ENCODE peak calls at places on chromosomes 11 and 22, in seven cellular contexts. Q is breast epithelium, L is stomach, S is Peyer's patch, N is uterus, T is HCT116, J is A549. O is an unnamed sample.

GRCh38 chr11:128222245-128222959 is 365.0 kb downstream of the ETS1 start:
- DNase-seq in S (no peak), T (no peak), J (no peak), N (no peak), Q (no peak), L (no peak), O (no peak)

GRCh38 chr11:132686827-132687370 is 845.4 kb downstream of the OPCML start:
- DNase-seq in Q (no peak), S (no peak), J (no peak), L (no peak), T (no peak), N (no peak), O (no peak)

GRCh38 chr22:36486619-36487384 is 5.4 kb upstream of the TXN2 start:
- DNase-seq in S (no peak), J (no peak), Q (no peak), L (peak), T (no peak), N (no peak), O (no peak)

GRCh38 chr22:36953239-36954080 is 40.0 kb downstream of the CSF2RB start:
- DNase-seq in J (no peak), N (no peak), L (no peak), Q (no peak), T (no peak), S (no peak), O (no peak)

GRCh38 chr11:2772544-2773031 is 72.8 kb upstream of the KCNQ1OT1 start:
- DNase-seq in S (peak), N (no peak), Q (no peak), L (peak), T (peak), J (no peak), O (peak)

GRCh38 chr11:34358666-34359547 is 1.1 kb upstream of the ABTB2 start:
- DNase-seq in T (peak), L (peak), S (peak), Q (no peak), J (peak), N (peak), O (peak)

GRCh38 chr11:63572026-63572688 is 9.0 kb upstream of the PLAAT2 start:
- DNase-seq in J (no peak), L (no peak), Q (no peak), N (no peak), S (no peak), T (no peak), O (no peak)

GRCh38 chr11:125062196-125062930 is 742 bp upstream of the SLC37A2 start:
- DNase-seq in L (peak), N (no peak), S (no peak), Q (no peak), J (no peak), T (no peak), O (no peak)

GRCh38 chr11:91749231-91749630 is 475.4 kb upstream of the FAT3 start:
- DNase-seq in T (no peak), J (no peak), Q (no peak), L (no peak), S (no peak), N (no peak), O (no peak)

GRCh38 chr11:67731583-67731982 is 57.2 kb upstream of the ALDH3B2 start:
- DNase-seq in N (no peak), T (no peak), S (no peak), J (peak), Q (no peak), L (no peak), O (no peak)

GRCh38 chr22:20524004-20524481 is 16.6 kb downstream of the MED15 start:
- DNase-seq in Q (no peak), S (no peak), N (no peak), L (no peak), T (no peak), J (no peak), O (no peak)

GRCh38 chr11:22441831-22442230 is 103.7 kb downstream of the SLC17A6 start:
- DNase-seq in L (no peak), S (no peak), Q (no peak), N (no peak), T (no peak), J (no peak), O (no peak)

GRCh38 chr11:76523147-76523546 is 78.3 kb downstream of the EMSY start:
- DNase-seq in N (no peak), L (no peak), J (no peak), Q (no peak), T (no peak), S (no peak), O (no peak)

DNA sequence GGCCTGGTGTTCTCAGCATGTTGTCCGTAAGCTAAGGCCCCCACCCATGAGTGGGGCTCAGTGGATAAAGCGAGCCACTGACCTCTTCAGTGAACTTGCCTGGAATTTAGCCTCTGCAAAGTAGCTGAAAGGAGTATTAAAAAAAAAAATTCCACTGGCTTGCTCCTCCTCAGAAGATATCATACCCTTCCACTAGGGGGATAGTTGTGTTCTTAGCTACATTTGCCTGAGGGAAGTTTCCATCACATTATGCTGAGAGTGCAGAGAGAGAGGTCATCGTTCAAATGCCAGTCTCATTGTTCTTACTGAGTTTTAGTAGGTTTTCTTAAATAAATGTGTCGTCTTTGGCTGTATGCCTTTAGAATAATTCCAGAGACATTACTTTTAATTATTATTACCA is 879.7 kb downstream of the JRKL start:
- DNase-seq in N (no peak), Q (no peak), S (no peak), J (no peak), T (no peak), L (no peak), O (no peak)
- TF ChIP-seq CTCF in N (no peak), Q (no peak), S (no peak), J (no peak), T (peak), L (no peak), O (no peak)

DNA sequence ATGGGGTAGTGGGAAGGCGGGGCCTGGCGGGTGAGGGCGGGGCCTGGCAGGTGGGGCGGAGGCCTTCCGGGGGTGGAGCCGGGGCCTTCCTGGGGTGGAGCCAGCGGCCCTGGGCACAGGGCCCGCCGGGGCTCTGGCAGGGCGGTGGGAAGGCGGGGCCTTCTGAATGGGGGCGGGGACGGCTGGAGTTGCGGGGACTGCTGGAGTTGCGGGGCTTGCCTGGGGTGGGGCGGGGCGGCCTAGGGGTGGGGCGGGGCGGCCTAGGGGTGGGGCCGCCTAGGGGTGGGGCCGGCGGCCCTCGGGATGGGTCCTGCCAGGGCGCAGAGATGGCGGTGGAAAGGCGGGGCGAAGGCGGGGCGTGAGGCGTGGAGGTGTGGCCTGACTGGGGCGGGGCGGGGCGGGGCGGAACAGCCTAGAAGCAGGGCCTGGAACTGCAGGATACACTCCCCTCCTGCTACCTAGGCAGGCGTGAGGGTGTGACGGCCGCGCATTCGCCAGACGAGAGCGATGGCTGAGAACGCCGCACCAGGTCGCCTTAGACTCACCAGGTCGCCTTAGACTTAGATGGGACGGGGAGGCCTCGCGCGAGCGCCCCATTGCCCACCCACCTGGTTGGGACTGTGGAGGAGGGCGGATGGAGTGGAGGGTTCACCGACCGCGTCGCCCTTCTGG is 19.3 kb downstream of the RRP7A start:
- DNase-seq in N (peak), J (peak), L (peak), T (peak), Q (peak), S (peak), O (peak)
- TF ChIP-seq POLR2A in N (no peak), J (peak), L (no peak), T (no peak), Q (no peak), S (peak), O (no peak)

GRCh38 chr22:11616811-11617210 is 3911.2 kb upstream of the OR11H1 start:
- DNase-seq in T (no peak), L (no peak), S (no peak), Q (no peak), N (no peak), J (no peak), O (no peak)
- H3K4me3 ChIP-seq in T (no peak), L (no peak), S (no peak), Q (no peak), N (no peak), J (no peak), O (no peak)

DNA sequence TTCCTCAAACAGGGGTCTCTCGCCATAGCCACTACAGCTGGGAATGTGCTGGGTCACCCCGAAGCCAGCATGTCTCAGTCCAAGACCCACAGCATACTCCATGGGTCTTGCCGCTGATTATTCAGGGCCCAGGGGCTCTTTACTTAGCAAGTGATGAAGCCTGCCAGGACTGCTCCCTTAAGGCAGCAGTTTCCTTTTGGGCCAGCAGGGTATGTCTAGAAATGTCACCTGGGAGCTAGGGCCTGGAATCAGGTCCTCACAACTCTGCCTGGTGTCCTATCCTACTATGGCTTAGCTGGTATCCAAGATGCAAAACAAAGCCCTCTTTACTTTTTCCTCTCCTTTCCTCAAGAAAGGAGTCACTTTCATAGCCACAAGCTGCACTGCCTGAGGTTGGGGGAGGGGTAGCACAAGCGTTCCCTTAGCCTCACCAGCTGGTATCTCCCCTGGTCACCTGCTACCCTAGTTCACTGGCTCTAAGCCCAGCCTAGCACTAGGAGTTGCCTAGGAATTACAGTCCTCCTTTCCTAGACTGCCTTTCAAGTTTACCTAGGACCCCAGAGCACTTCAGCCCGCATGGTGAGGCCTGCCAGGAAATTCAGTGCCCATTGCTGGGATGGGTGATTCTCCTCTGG is 22.6 kb upstream of the NCR3LG1 start:
- DNase-seq in J (no peak), S (no peak), L (peak), T (no peak), Q (no peak), N (no peak), O (no peak)
- TF ChIP-seq CTCF in J (no peak), S (no peak), L (no peak), T (peak), Q (no peak), N (no peak), O (no peak)

DNA sequence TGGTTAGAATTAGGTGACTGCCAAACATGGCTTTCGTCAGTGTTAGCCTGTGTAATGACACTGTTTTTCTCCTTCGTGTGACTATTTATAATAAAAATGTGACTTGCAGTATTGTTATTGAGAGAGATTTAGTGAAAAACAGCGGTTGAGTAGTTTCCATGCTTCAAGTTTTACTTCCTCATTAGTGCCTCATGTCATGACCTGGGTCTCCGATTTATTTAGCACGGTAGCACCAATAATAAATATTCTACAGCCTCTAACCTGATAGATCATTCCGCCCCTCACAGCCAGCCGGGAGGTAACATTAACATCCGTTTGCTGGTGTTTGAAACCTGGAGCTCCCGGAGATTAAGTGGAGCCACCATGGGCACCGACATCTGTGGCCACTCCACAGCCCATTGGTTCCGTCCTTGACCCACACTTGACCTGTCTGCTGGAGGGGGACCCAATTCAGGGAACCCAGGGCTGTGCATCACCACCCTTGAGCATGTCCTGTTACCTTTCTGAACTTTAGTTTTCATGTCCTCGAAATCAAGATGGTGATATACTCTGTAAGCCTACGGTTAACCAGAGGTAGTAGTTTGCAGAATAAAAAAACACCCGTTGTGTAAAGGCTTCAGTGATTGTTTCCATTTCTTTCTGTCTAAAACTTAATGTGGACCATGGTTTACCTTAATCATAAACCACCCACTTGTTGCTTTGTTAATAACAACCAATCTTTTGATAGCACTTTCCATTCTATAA is 104.1 kb downstream of the ATXN10 start:
- DNase-seq in J (no peak), T (no peak), Q (no peak), N (no peak), S (no peak), L (no peak), O (no peak)
- TF ChIP-seq POLR2A in J (no peak), T (no peak), Q (no peak), N (no peak), S (no peak), L (no peak), O (no peak)

GRCh38 chr11:131005829-131006228 is 89.5 kb upstream of the SNX19 start:
- DNase-seq in L (no peak), T (no peak), S (no peak), N (no peak), J (no peak), Q (no peak), O (no peak)

GRCh38 chr11:130999992-131000770 is 83.9 kb upstream of the SNX19 start:
- DNase-seq in T (peak), J (peak), S (no peak), L (no peak), N (no peak), Q (no peak), O (no peak)

GRCh38 chr11:130999086-130999485 is 82.8 kb upstream of the SNX19 start:
- DNase-seq in N (no peak), Q (no peak), T (no peak), S (no peak), J (no peak), L (no peak), O (no peak)

DNA sequence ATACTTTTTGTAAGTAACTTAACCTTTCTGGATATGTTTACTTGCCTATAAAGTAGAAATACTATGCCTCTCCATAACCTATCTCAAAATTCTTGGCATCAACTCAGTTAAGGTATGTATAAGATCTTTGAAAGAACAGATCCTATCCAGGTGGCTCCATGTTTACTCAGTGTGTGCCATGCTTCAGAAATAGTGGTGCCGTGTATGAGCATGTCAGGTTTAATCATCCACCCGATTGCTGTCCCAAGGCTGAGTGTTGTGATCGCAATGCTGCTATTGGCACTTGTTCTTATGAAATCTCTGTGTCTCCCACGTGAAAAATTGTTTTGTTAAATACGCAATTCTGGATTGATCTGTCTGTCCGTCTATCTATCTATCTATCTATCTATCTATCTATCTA is 85.9 kb upstream of the SNX19 start:
- DNase-seq in T (no peak), S (no peak), N (no peak), J (no peak), Q (no peak), L (no peak), O (no peak)
- H3K4me3 ChIP-seq in T (no peak), S (no peak), N (no peak), J (no peak), Q (no peak), L (no peak), O (no peak)

GRCh38 chr11:45294499-45294898 is 8.4 kb upstream of the SYT13 start:
- DNase-seq in J (no peak), S (no peak), N (no peak), Q (no peak), L (no peak), T (no peak), O (no peak)

GRCh38 chr11:45296085-45296484 is 9.9 kb upstream of the SYT13 start:
- DNase-seq in J (no peak), Q (no peak), T (no peak), N (no peak), L (no peak), S (no peak), O (no peak)

GRCh38 chr11:45301537-45302246 is 15.6 kb upstream of the SYT13 start:
- DNase-seq in S (no peak), Q (no peak), T (no peak), L (no peak), J (no peak), N (no peak), O (peak)

GRCh38 chr11:45300715-45301114 is 14.6 kb upstream of the SYT13 start:
- DNase-seq in Q (no peak), N (no peak), L (no peak), J (no peak), S (no peak), T (no peak), O (peak)

GRCh38 chr11:45298718-45299117 is 12.6 kb upstream of the SYT13 start:
- DNase-seq in S (no peak), L (no peak), N (no peak), Q (no peak), T (no peak), J (no peak), O (no peak)
- TF ChIP-seq CTCF in S (no peak), L (no peak), N (no peak), Q (no peak), T (no peak), J (no peak), O (no peak)